ENCODE peak calls at places on chromosomes 16 and 17, in six cellular contexts. O is heart right ventricle, F is PC-9, S is body of pancreas, W is upper lobe of left lung, T is BE2C. C is an unnamed sample. For H3K27me3, the result is how much of the 10 kb centered on the place peaks cover.

GRCh38 chr16:88681709-88682451 is 4.4 kb downstream of the SNAI3 start:
- DNase-seq in O (peak), F (no peak), S (no peak), W (peak), T (no peak), C (peak)

GRCh38 chr17:48307222-48307621 is 122.8 kb downstream of the SKAP1 start:
- DNase-seq in O (no peak), F (no peak), S (no peak), W (no peak), T (no peak), C (no peak)

GRCh38 chr16:24208710-24209109 is 47.4 kb upstream of the CACNG3 start:
- DNase-seq in O (no peak), F (no peak), S (no peak), W (no peak), T (no peak), C (no peak)

GRCh38 chr17:77610980-77611641 is 347.4 kb upstream of the TNRC6C start:
- DNase-seq in O (no peak), F (no peak), S (no peak), W (no peak), T (no peak), C (peak)

GRCh38 chr16:7233963-7234362 is 98.7 kb upstream of the RBFOX1 start:
- DNase-seq in O (no peak), F (no peak), S (no peak), W (no peak), T (no peak), C (no peak)

GRCh38 chr16:86245895-86246294 is 264.4 kb upstream of the FOXF1 start:
- DNase-seq in O (no peak), F (no peak), S (no peak), W (no peak), T (no peak), C (no peak)

GRCh38 chr17:78667741-78668640 is 90.8 kb upstream of the DNAH17 start:
- DNase-seq in O (no peak), F (no peak), S (no peak), W (no peak), T (no peak), C (peak)

GRCh38 chr17:29292992-29293889 is 707 bp downstream of the NUFIP2 start:
- DNase-seq in O (peak), F (peak), S (peak), W (peak), T (peak), C (peak)

GRCh38 chr17:60971515-60972369 is 294.1 kb downstream of the BCAS3 start:
- DNase-seq in O (no peak), F (peak), S (peak), W (peak), T (peak), C (no peak)

GRCh38 chr16:29745126-29745852 is 501 bp downstream of the C16orf54 start:
- DNase-seq in O (no peak), F (no peak), S (no peak), W (peak), T (no peak), C (no peak)

GRCh38 chr16:65312071-65312470 is 190.2 kb upstream of the CDH11 start:
- DNase-seq in O (no peak), F (no peak), S (no peak), W (no peak), T (no peak), C (no peak)

GRCh38 chr16:81707411-81708321 is 71.4 kb upstream of the PLCG2 start:
- DNase-seq in O (no peak), F (no peak), S (peak), W (no peak), T (no peak), C (no peak)

GRCh38 chr16:56189990-56190902 is 1.0 kb upstream of the GNAO1 start:
- DNase-seq in O (peak), F (no peak), S (no peak), W (no peak), T (peak), C (no peak)

GRCh38 chr17:20096430-20096829 is 87.3 kb downstream of the SPECC1 start:
- DNase-seq in O (peak), F (no peak), S (no peak), W (no peak), T (no peak), C (no peak)

GRCh38 chr17:59858167-59858790 is 34.5 kb downstream of the TUBD1 start:
- DNase-seq in O (no peak), F (no peak), S (no peak), W (no peak), T (no peak), C (no peak)

GRCh38 chr16:47716571-47716970 is 255.4 kb downstream of the PHKB start:
- DNase-seq in O (no peak), F (no peak), S (no peak), W (no peak), T (no peak), C (no peak)

GRCh38 chr16:85988723-85989313 is 89.9 kb downstream of the IRF8 start:
- DNase-seq in O (no peak), F (no peak), S (no peak), W (no peak), T (no peak), C (no peak)

GRCh38 chr17:1398900-1399299 is 1.1 kb downstream of the YWHAE start:
- DNase-seq in O (no peak), F (no peak), S (no peak), W (peak), T (no peak), C (no peak)

GRCh38 chr17:27381007-27381501 is 75.2 kb upstream of the KSR1 start:
- DNase-seq in O (peak), F (peak), S (peak), W (peak), T (peak), C (no peak)

GRCh38 chr16:71672125-71672524 is 46.1 kb downstream of the MARVELD3 start:
- DNase-seq in O (no peak), F (no peak), S (no peak), W (no peak), T (no peak), C (no peak)

GRCh38 chr17:40564883-40565744 is at the start of gene CCR7:
- DNase-seq in O (no peak), F (no peak), S (no peak), W (no peak), T (no peak), C (no peak)

GRCh38 chr16:84357191-84357651 is 11.1 kb upstream of the ATP2C2 start:
- DNase-seq in O (no peak), F (peak), S (no peak), W (no peak), T (no peak), C (no peak)

GRCh38 chr16:12837756-12838155 is 34.1 kb upstream of the CPPED1 start:
- DNase-seq in O (no peak), F (no peak), S (no peak), W (no peak), T (no peak), C (no peak)

GRCh38 chr16:73228649-73229048 is 180.7 kb upstream of the ZFHX3 start:
- DNase-seq in O (no peak), F (no peak), S (no peak), W (no peak), T (no peak), C (no peak)

GRCh38 chr16:30551781-30552180 is 6.4 kb downstream of the ZNF764 start:
- DNase-seq in O (no peak), F (no peak), S (no peak), W (peak), T (no peak), C (no peak)

DNA sequence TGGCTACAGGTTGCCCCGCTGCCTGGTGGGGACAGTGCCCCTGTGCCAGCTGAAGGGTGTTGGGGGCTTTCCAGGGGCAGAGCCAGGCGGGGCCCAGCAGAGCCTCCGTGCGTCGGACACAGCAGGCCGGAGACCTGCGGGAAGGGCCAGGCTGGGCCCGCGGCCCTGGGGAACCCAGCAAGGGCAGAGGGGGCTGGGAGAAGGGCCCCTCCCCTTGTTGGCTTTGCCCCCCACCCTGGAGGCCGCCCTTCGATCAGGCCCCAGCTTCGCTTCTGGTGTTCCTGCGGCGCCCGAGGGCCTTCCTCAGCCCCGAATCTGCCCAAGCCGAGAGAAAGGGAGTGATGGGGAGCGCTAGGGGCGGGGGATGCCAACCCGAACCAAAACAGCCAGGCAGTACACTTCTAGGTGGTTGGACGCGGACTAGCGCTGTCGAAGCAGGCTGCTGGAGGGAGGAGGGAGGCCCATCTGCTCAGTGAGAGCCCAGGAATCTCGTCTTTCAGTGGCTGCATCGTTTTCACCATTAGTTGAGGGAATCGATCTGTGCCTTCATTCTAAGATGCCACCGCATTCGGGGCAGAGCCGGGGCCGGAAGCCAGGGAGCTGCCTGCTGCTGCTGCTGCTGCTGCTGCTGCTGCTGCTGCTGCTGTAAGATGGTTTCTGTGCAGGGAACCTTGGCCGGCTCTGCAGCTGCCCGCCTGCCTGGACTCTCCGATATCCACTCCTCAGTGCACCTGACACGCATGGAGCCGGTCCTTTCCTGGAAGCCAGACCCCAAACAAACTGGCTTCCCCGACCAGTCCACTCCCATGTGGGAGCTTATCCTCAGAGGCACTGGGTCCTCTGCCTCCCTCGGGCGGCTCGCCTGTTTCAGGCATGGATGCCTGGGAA is 1.6 kb downstream of the JPH3 start:
- DNase-seq in O (no peak), F (no peak), S (no peak), W (no peak), T (no peak), C (no peak)
- H3K27me3 ChIP-seq in O (under half), F (half or more), S (under half), W (under half), T (half or more), C (half or more)

GRCh38 chr17:80112471-80113032 is 11.2 kb downstream of the GAA start:
- DNase-seq in O (no peak), F (no peak), S (no peak), W (no peak), T (no peak), C (peak)

GRCh38 chr17:80113033-80113484 is 11.7 kb downstream of the GAA start:
- DNase-seq in O (no peak), F (no peak), S (no peak), W (no peak), T (no peak), C (peak)

GRCh38 chr17:80110927-80111701 is 9.7 kb downstream of the GAA start:
- DNase-seq in O (no peak), F (no peak), S (no peak), W (no peak), T (no peak), C (peak)

GRCh38 chr17:80110447-80110812 is 9.0 kb downstream of the GAA start:
- DNase-seq in O (no peak), F (no peak), S (no peak), W (no peak), T (no peak), C (no peak)

DNA sequence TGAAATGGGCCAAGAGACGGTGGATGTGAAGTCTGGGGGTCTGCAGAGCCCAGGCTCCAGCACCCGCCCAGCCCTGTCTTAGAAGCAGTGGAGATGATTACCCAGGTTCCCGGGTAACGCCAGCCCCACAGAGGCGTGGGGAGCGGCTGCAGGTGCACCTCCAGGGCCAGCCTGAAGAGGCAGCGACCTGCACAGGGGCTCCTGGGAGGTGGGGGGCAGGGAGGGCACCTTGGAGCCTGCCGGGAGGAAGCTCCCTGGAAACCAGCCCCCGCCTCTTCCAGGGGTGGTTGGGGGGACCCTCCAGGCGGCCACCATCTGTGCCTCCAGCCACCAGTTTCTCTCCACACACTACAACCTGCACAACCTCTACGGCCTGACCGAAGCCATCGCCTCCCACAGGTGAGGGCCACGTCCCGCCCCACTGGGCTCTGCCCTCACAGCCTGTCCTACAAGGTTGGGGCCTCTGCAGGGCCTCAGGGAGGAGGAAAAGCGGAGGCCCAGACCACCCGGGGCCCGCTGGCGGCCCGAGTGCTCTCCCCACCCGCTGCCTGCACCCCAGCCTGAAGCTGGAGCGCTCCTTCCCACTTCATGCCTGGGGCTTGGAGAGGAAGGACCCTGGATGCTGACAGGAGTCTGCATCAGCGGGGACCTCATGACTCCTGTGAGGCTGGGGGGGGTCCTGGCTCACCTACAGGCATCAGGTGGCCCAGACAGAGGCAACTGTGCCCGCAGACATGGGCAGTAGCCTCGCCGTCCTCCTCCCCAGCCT is 10.5 kb downstream of the GAA start:
- DNase-seq in O (no peak), F (no peak), S (no peak), W (no peak), T (no peak), C (peak)
- TF ChIP-seq CTCF in O (no peak), F (no peak), S (no peak), W (no peak), T (no peak), C (no peak)

GRCh38 chr17:36768355-36768754 is 167.0 kb downstream of the MRM1 start:
- DNase-seq in O (no peak), F (no peak), S (no peak), W (no peak), T (peak), C (no peak)
- H3K27me3 ChIP-seq in O (under half), F (under half), S (under half), W (under half), T (under half), C (under half)

GRCh38 chr17:57749701-57750100 is 4.6 kb upstream of the CCDC182 start:
- DNase-seq in O (no peak), F (no peak), S (no peak), W (no peak), T (no peak), C (no peak)

GRCh38 chr17:57746221-57746620 is 1.1 kb upstream of the CCDC182 start:
- DNase-seq in O (no peak), F (no peak), S (no peak), W (no peak), T (no peak), C (no peak)

GRCh38 chr17:57745242-57745641 is at the start of gene CCDC182:
- DNase-seq in O (no peak), F (no peak), S (no peak), W (no peak), T (no peak), C (no peak)

GRCh38 chr17:57750109-57750845 is 5.2 kb upstream of the CCDC182 start:
- DNase-seq in O (no peak), F (no peak), S (peak), W (no peak), T (no peak), C (no peak)

GRCh38 chr17:57747221-57748017 is 2.3 kb upstream of the CCDC182 start:
- DNase-seq in O (no peak), F (peak), S (peak), W (peak), T (peak), C (no peak)
- TF ChIP-seq CTCF in O (peak), F (peak), S (peak), W (peak), T (peak), C (peak)

GRCh38 chr17:81807210-81807719 is 3.3 kb downstream of the GCGR start:
- DNase-seq in O (no peak), F (no peak), S (no peak), W (no peak), T (no peak), C (peak)
- H3K27me3 ChIP-seq in O (under half), F (under half), S (under half), W (under half), T (half or more), C (half or more)

DNA sequence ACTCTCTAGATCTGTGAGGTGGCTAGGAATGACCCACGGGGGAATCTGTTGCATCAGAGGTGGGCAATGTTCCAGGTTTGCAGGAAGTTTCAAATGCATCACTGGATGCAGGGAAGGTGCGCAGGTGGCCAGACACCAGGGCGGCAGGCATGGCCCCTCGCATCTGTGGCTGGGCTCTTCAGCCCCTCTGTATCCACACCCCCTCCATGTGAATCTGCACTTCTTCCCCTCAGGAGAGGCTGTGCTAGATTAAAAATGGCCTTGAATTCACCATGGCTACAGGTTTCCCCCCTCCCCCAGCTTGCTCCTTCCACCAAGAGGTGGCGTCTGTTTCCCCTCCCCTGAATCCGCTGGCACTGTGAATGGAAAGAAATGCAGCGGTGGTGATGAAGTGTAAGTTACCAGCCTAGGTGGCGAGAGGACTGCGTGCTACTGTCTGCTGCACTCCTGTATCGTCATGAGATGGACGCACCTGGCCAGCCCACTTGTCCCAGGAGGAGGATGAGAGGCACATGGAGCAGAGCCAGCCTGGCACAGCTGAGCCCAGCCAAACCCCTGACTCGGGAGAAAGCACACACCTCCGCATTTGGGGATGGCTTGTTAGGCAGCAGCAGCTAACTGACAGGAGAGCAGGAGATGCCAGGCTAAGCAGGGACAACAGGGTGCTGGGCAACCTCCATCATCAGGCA is 26.3 kb downstream of the TNFRSF13B start:
- DNase-seq in O (no peak), F (no peak), S (no peak), W (peak), T (no peak), C (no peak)
- TF ChIP-seq CTCF in O (no peak), F (no peak), S (peak), W (no peak), T (peak), C (no peak)

C was measured in RWPE2.